ENCODE peak calls at places on chromosome 11, in nine cellular contexts. N is CD8-positive, alpha-beta T cell; V is NCI-H510A treated with DMSO at 0.1 percent for 48 hours; B is ovary; Z is naive thymus-derived CD8-positive, alpha-beta T cell; J is CD4-positive, CD25-positive, alpha-beta regulatory T cell; R is right cardiac atrium; Q is activated T-helper 1 cell treated with Interleukin-2 at 50 U/mL for 16 hours; G is stimulated activated CD8-positive, alpha-beta memory T cell treated with anti-CD3 and anti-CD28 coated beads, Interleukin-4, amount 100 ng/mL, for 1 hour. T is an unnamed sample.

GRCh38 chr11:132028380-132029240 is 658.2 kb downstream of the NTM start:
- DNase-seq in N (no peak), V (no peak), B (no peak), Z (no peak), J (no peak), R (peak; percentile 42), Q (no peak), G (no peak), T (peak; percentile 30)

GRCh38 chr11:68682531-68682931 is 1.8 kb upstream of the GAL start:
- DNase-seq in N (no peak), V (no peak), B (no peak), Z (no peak), J (no peak), R (no peak), Q (no peak), G (no peak), T (no peak)

GRCh38 chr11:97463891-97464290 is 1074.1 kb downstream of the JRKL start:
- DNase-seq in N (no peak), V (no peak), B (no peak), Z (no peak), J (no peak), R (no peak), Q (no peak), G (no peak), T (no peak)

GRCh38 chr11:110921742-110922200 is 209.5 kb upstream of the ARHGAP20 start:
- DNase-seq in N (no peak), V (no peak), B (peak; percentile 37), Z (no peak), J (no peak), R (no peak), Q (no peak), G (no peak), T (no peak)

GRCh38 chr11:44618561-44619425 is 53.3 kb downstream of the CD82 start:
- DNase-seq in N (no peak), V (no peak), B (peak; percentile 14), Z (no peak), J (no peak), R (peak; percentile 48), Q (no peak), G (no peak), T (no peak)

GRCh38 chr11:14386895-14387480 is 28.0 kb upstream of the RRAS2 start:
- DNase-seq in N (no peak), V (no peak), B (peak; percentile 50), Z (no peak), J (no peak), R (peak; percentile 55), Q (no peak), G (no peak), T (no peak)

GRCh38 chr11:113014731-113015455 is 53.7 kb downstream of the NCAM1 start:
- DNase-seq in N (no peak), V (peak; percentile 86), B (peak; percentile 24), Z (no peak), J (no peak), R (peak; percentile 84), Q (no peak), G (no peak), T (no peak)

GRCh38 chr11:133920109-133920990 is 36.4 kb downstream of the IGSF9B start:
- DNase-seq in N (no peak), V (no peak), B (no peak), Z (no peak), J (no peak), R (peak; percentile 53), Q (no peak), G (no peak), T (no peak)

GRCh38 chr11:1162153-1162497 is 4.4 kb downstream of the MUC5AC start:
- DNase-seq in N (no peak), V (no peak), B (no peak), Z (no peak), J (no peak), R (no peak), Q (no peak), G (no peak), T (no peak)

GRCh38 chr11:33634291-33634834 is 66.3 kb downstream of the C11orf91 start:
- DNase-seq in N (no peak), V (no peak), B (no peak), Z (no peak), J (no peak), R (no peak), Q (no peak), G (no peak), T (no peak)

GRCh38 chr11:119797137-119797611 is 68.2 kb upstream of the NECTIN1 start:
- DNase-seq in N (no peak), V (no peak), B (no peak), Z (no peak), J (no peak), R (no peak), Q (no peak), G (no peak), T (no peak)

GRCh38 chr11:92018332-92018731 is 206.3 kb upstream of the FAT3 start:
- DNase-seq in N (no peak), V (no peak), B (no peak), Z (no peak), J (no peak), R (no peak), Q (no peak), G (no peak), T (no peak)

GRCh38 chr11:283405-284080 is 5.3 kb downstream of the NLRP6 start:
- DNase-seq in N (peak; percentile 36), V (no peak), B (no peak), Z (no peak), J (no peak), R (no peak), Q (no peak), G (no peak), T (no peak)

GRCh38 chr11:65787649-65788622 is 1.1 kb downstream of the OVOL1 start:
- DNase-seq in N (no peak), V (no peak), B (no peak), Z (no peak), J (no peak), R (no peak), Q (no peak), G (no peak), T (no peak)

GRCh38 chr11:125072961-125073590 is 10.0 kb downstream of the SLC37A2 start:
- DNase-seq in N (no peak), V (no peak), B (no peak), Z (no peak), J (no peak), R (no peak), Q (no peak), G (no peak), T (no peak)

GRCh38 chr11:121895919-121896318 is 220.1 kb downstream of the BLID start:
- DNase-seq in N (no peak), V (no peak), B (no peak), Z (no peak), J (no peak), R (no peak), Q (no peak), G (no peak), T (no peak)

GRCh38 chr11:71332046-71332445 is 79.7 kb upstream of the SHANK2 start:
- DNase-seq in N (no peak), V (no peak), B (no peak), Z (no peak), J (no peak), R (no peak), Q (no peak), G (no peak), T (no peak)

GRCh38 chr11:34514050-34514449 is 456 bp upstream of the ELF5 start:
- DNase-seq in N (no peak), V (no peak), B (no peak), Z (no peak), J (no peak), R (no peak), Q (no peak), G (no peak), T (no peak)

GRCh38 chr11:63165710-63166310 is 21.8 kb upstream of the SLC22A24 start:
- DNase-seq in N (no peak), V (no peak), B (no peak), Z (no peak), J (no peak), R (no peak), Q (no peak), G (no peak), T (no peak)

GRCh38 chr11:93784935-93785360 is 866 bp downstream of the MED17 start:
- DNase-seq in N (no peak), V (peak; percentile 40), B (no peak), Z (no peak), J (no peak), R (no peak), Q (no peak), G (no peak), T (no peak)

GRCh38 chr11:2096001-2096918 is 42.9 kb downstream of the IGF2 start:
- DNase-seq in N (no peak), V (no peak), B (peak; percentile 16), Z (no peak), J (no peak), R (no peak), Q (no peak), G (no peak), T (no peak)

GRCh38 chr11:65260756-65261590 is 789 bp upstream of the POLA2 start:
- DNase-seq in N (no peak), V (no peak), B (no peak), Z (no peak), J (no peak), R (no peak), Q (no peak), G (no peak), T (no peak)

GRCh38 chr11:83521647-83522596 is 235.8 kb upstream of the CCDC90B start:
- DNase-seq in N (no peak), V (peak; percentile 39), B (no peak), Z (no peak), J (no peak), R (no peak), Q (no peak), G (no peak), T (no peak)

GRCh38 chr11:118572914-118573550 is 823 bp downstream of the ARCN1 start:
- DNase-seq in N (no peak), V (no peak), B (no peak), Z (no peak), J (no peak), R (no peak), Q (no peak), G (no peak), T (no peak)

GRCh38 chr11:123307276-123307675 is 112.2 kb upstream of the CLMP start:
- DNase-seq in N (no peak), V (no peak), B (no peak), Z (no peak), J (no peak), R (no peak), Q (no peak), G (no peak), T (no peak)

GRCh38 chr11:95465887-95466286 is 234.9 kb upstream of the SESN3 start:
- DNase-seq in N (no peak), V (no peak), B (no peak), Z (no peak), J (no peak), R (no peak), Q (no peak), G (no peak), T (no peak)

GRCh38 chr11:131696584-131697120 is 326.2 kb downstream of the NTM start:
- DNase-seq in N (no peak), V (no peak), B (no peak), Z (no peak), J (no peak), R (no peak), Q (no peak), G (no peak), T (no peak)

GRCh38 chr11:102669664-102670063 is 35.9 kb downstream of the MMP27 start:
- DNase-seq in N (no peak), V (no peak), B (no peak), Z (no peak), J (no peak), R (no peak), Q (no peak), G (no peak), T (no peak)

GRCh38 chr11:31813961-31814868 is 3.1 kb upstream of the PAX6 start:
- DNase-seq in N (no peak), V (no peak), B (no peak), Z (no peak), J (no peak), R (peak; percentile 51), Q (no peak), G (no peak), T (no peak)

GRCh38 chr11:16177688-16178087 is 178.7 kb downstream of the SOX6 start:
- DNase-seq in N (no peak), V (no peak), B (no peak), Z (no peak), J (no peak), R (no peak), Q (no peak), G (no peak), T (no peak)

GRCh38 chr11:17350455-17351170 is 987 bp upstream of the NCR3LG1 start:
- DNase-seq in N (no peak), V (no peak), B (no peak), Z (no peak), J (no peak), R (no peak), Q (no peak), G (no peak), T (no peak)

T was measured in KG1.